ENCODE peak calls at places on chromosomes 2 and 18, in five cellular contexts. V is astrocyte of the spinal cord, X is prostate gland, C is AG04450, G is BE2C. Y is an unnamed sample.

GRCh38 chr2:174492963-174493431 is 6.2 kb upstream of the GPR155 start:
- DNase-seq in V (no peak), X (no peak), C (no peak), G (no peak), Y (no peak)

GRCh38 chr2:7014201-7014640 is 97.0 kb downstream of the RNF144A start:
- DNase-seq in V (peak), X (no peak), C (no peak), G (peak), Y (no peak)

GRCh38 chr18:75226301-75226955 is 15.8 kb downstream of the TSHZ1 start:
- DNase-seq in V (peak), X (no peak), C (no peak), G (peak), Y (peak)

GRCh38 chr18:9918016-9918680 is 4.3 kb downstream of the VAPA start:
- DNase-seq in V (peak), X (no peak), C (no peak), G (no peak), Y (no peak)

GRCh38 chr2:200483729-200484198 is 26.1 kb downstream of the KCTD18 start:
- DNase-seq in V (peak), X (peak), C (no peak), G (peak), Y (peak)

GRCh38 chr18:65725421-65726050 is 25.3 kb upstream of the CDH7 start:
- DNase-seq in V (no peak), X (peak), C (no peak), G (peak), Y (peak)

GRCh38 chr18:29164993-29165599 is 988.2 kb upstream of the CDH2 start:
- DNase-seq in V (peak), X (no peak), C (peak), G (no peak), Y (no peak)

GRCh38 chr2:219180961-219181360 is 2.9 kb downstream of the RETREG2 start:
- DNase-seq in V (no peak), X (no peak), C (no peak), G (no peak), Y (no peak)

GRCh38 chr18:46276736-46277135 is 172.6 kb downstream of the HAUS1 start:
- DNase-seq in V (no peak), X (no peak), C (no peak), G (no peak), Y (no peak)

GRCh38 chr18:55489742-55490055 is 98.3 kb downstream of the TCF4 start:
- DNase-seq in V (no peak), X (no peak), C (no peak), G (peak), Y (no peak)

GRCh38 chr2:57497489-57498096 is 549.0 kb upstream of the VRK2 start:
- DNase-seq in V (peak), X (peak), C (no peak), G (peak), Y (peak)

GRCh38 chr2:197838589-197838988 is 34.2 kb downstream of the PLCL1 start:
- DNase-seq in V (no peak), X (no peak), C (no peak), G (no peak), Y (no peak)

GRCh38 chr2:143934170-143934912 is 585.6 kb downstream of the ZEB2 start:
- DNase-seq in V (no peak), X (no peak), C (no peak), G (no peak), Y (no peak)

GRCh38 chr2:173109253-173110188 is 33.9 kb downstream of the MAP3K20 start:
- DNase-seq in V (peak), X (no peak), C (peak), G (no peak), Y (no peak)

GRCh38 chr2:239279508-239280295 is 121.1 kb downstream of the HDAC4 start:
- DNase-seq in V (no peak), X (no peak), C (no peak), G (peak), Y (no peak)

GRCh38 chr18:8811115-8811514 is 105.8 kb downstream of the MTCL1 start:
- DNase-seq in V (no peak), X (no peak), C (no peak), G (no peak), Y (no peak)

GRCh38 chr2:78201064-78201575 is 678.9 kb upstream of the LRRTM4 start:
- DNase-seq in V (no peak), X (no peak), C (no peak), G (no peak), Y (no peak)

GRCh38 chr2:219158586-219158985 is 2.0 kb downstream of the NHEJ1 start:
- DNase-seq in V (no peak), X (no peak), C (no peak), G (no peak), Y (no peak)

GRCh38 chr2:235495373-235496238 is 1.8 kb downstream of the AGAP1 start:
- DNase-seq in V (no peak), X (no peak), C (no peak), G (no peak), Y (no peak)

DNA sequence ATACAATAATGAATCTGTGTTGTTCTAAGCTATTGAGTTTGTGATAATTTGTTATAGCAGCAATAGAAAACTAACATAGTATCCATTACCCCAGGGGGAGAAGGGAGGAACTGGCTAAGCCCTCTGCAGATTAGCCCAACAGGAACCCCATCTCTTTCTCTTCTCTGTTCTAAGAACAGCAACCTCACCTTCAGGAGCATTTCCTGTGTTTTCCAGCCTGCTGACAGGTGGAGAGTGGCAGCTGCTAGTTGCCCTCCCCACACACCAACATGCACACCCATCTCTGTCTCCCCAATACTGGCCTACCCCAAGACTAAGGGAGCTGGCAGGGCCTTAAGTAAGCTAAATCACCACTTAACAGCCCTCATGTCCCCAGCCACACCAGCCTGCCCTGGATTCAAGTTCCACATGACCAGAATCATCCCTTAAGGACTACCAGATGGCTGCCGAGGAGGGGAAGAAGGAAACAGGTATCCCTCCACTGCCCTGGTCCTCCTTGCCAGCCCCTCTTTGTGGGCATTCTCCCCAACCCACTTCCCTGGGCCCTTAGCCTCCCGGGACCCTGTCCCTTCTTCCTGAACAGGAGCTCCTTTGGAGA is 52.8 kb downstream of the TRABD2A start:
- DNase-seq in V (no peak), X (no peak), C (no peak), G (no peak), Y (no peak)
- TF ChIP-seq CTCF in V (no peak), X (no peak), C (no peak), G (no peak), Y (no peak)

GRCh38 chr2:15797231-15797945 is 143.0 kb upstream of the MYCN start:
- DNase-seq in V (no peak), X (no peak), C (no peak), G (peak), Y (no peak)
- TF ChIP-seq CTCF in V (no peak), X (no peak), C (no peak), G (peak), Y (no peak)

GRCh38 chr18:21853020-21853419 is 112.4 kb downstream of the MIB1 start:
- DNase-seq in V (peak), X (no peak), C (peak), G (no peak), Y (no peak)

GRCh38 chr18:21853972-21854563 is 113.5 kb downstream of the MIB1 start:
- DNase-seq in V (no peak), X (no peak), C (no peak), G (no peak), Y (no peak)

GRCh38 chr18:21855432-21855831 is 114.8 kb downstream of the MIB1 start:
- DNase-seq in V (no peak), X (no peak), C (no peak), G (no peak), Y (no peak)

DNA sequence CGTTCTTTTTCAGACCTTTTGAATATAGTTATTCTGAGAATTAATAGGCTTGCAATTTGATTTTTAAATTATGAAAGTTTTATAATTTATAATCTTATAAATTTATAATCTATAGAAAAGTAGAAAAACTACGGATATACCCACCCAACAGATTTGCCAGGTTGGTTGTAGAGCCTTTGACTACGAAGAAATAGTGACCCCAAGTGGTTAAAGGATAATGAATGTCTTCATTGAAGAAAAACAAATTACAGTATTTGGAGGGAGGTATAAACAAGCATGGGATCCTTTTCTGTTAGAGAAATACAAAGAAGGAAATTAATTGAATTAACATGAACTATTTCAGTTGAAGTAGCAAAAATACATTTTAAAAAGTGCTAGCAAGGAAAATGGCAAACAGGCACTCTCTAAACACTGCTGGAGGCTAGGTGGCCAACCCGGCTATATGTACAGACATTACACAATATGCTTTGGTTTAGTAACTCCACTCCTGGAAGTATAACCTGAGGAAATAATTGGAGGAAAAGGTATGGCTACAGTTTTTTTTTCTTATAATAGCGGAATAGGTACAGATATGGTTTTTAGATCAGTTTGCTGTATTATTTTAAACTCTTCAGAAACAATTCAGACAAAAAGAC is 110.9 kb downstream of the MIB1 start:
- DNase-seq in V (peak), X (no peak), C (no peak), G (no peak), Y (no peak)
- TF ChIP-seq CTCF in V (peak), X (peak), C (peak), G (peak), Y (no peak)

GRCh38 chr18:74142251-74142650 is 5.4 kb downstream of the FBXO15 start:
- DNase-seq in V (no peak), X (no peak), C (no peak), G (no peak), Y (no peak)
- TF ChIP-seq CTCF in V (no peak), X (no peak), C (no peak), G (no peak), Y (no peak)

GRCh38 chr2:180238729-180239128 is 231.6 kb upstream of the CWC22 start:
- DNase-seq in V (no peak), X (no peak), C (no peak), G (no peak), Y (no peak)

GRCh38 chr2:180246281-180246680 is 239.2 kb upstream of the CWC22 start:
- DNase-seq in V (no peak), X (no peak), C (no peak), G (no peak), Y (no peak)

DNA sequence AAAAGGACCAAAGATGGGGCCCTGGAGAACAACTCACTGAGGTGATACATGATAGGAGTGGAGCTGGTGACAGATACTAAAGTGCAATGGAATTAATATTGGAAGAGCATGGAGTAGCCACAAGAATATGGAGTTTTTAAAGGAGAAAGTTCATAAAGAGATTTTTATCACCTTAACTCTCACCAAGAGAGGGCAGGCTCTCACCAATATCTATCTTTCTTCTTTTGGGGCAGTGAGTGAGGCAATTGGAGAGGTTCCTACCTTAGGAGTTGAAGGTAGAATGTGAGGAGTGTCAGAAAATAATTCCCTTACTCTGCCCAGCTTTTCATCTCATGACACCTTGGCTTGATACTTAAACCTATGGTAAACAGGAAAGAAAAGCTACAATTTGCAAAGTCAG is 233.7 kb upstream of the CWC22 start:
- DNase-seq in V (peak), X (no peak), C (no peak), G (no peak), Y (no peak)
- TF ChIP-seq CTCF in V (peak), X (no peak), C (peak), G (no peak), Y (no peak)

GRCh38 chr2:146312899-146313298 is 1531.9 kb upstream of the ACVR2A start:
- DNase-seq in V (peak), X (no peak), C (no peak), G (no peak), Y (no peak)
- TF ChIP-seq CTCF in V (peak), X (no peak), C (peak), G (no peak), Y (no peak)

DNA sequence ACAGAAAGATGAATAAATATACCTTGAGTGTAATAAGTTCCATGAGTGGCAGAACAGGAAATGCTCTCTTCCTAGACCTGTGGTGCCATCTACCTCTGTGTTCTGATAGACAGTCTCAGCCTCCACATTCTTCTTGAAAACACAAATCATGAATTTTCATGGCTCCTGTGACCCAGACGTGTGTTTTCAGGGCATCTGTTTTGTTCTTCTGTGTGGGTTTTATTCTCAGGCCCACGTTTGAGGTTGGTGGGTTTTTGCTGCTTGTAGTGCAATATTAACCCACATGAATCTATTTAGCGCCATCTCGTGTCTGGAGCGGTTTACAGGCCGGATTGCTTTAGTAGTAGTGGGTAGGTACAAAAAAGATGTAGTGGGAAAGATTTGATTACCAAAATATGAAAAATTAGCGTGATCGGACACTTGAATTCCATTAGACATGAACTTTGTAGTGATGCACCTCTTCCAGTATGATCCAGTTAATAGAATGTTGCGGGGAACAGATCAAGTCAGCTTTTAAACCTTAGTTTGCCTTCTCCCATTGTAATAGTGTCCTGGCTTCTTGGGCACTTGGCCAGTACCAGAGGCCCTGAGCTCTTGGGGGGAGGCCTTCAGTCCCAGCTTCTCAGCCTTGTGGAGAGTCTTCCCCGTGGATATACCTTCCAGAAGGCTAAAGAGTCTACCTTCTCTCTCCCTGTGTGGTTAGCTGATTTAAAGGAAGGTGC is 256.5 kb downstream of the TPGS2 start:
- DNase-seq in V (peak), X (peak), C (no peak), G (peak), Y (peak)
- TF ChIP-seq CTCF in V (peak), X (peak), C (peak), G (peak), Y (peak)